ENCODE peak calls at places on chromosomes 12 and 14, in seven cellular contexts. One of them, this sample, is unnamed.

GRCh38 chr14:76965232-76965631 is 63.3 kb downstream of the IRF2BPL start:
- DNase-seq in right atrium auricular region: no peak
- DNase-seq in GM10248: no peak
- DNase-seq in neural progenitor cell: no peak
- DNase-seq in cardiac muscle cell: no peak
- DNase-seq in K562: no peak
- DNase-seq in BJ: no peak
- DNase-seq in this sample: no peak

GRCh38 chr14:50475460-50475859 is 56.9 kb downstream of the MAP4K5 start:
- DNase-seq in BJ: no peak
- DNase-seq in cardiac muscle cell: no peak
- DNase-seq in neural progenitor cell: no peak
- DNase-seq in K562: no peak
- DNase-seq in right atrium auricular region: no peak
- DNase-seq in GM10248: no peak
- DNase-seq in this sample: no peak

GRCh38 chr14:34181308-34181707 is 230.4 kb upstream of the EGLN3 start:
- DNase-seq in BJ: no peak
- DNase-seq in cardiac muscle cell: no peak
- DNase-seq in GM10248: no peak
- DNase-seq in right atrium auricular region: no peak
- DNase-seq in K562: no peak
- DNase-seq in neural progenitor cell: peak
- DNase-seq in this sample: no peak

GRCh38 chr12:132986885-132987225 is 688 bp downstream of the ZNF26 start:
- DNase-seq in neural progenitor cell: peak
- DNase-seq in K562: no peak
- DNase-seq in cardiac muscle cell: no peak
- DNase-seq in GM10248: no peak
- DNase-seq in right atrium auricular region: no peak
- DNase-seq in BJ: no peak
- DNase-seq in this sample: no peak

GRCh38 chr12:50545783-50546182 is 41.0 kb downstream of the DIP2B start:
- DNase-seq in BJ: no peak
- DNase-seq in neural progenitor cell: no peak
- DNase-seq in cardiac muscle cell: no peak
- DNase-seq in right atrium auricular region: no peak
- DNase-seq in GM10248: no peak
- DNase-seq in K562: no peak
- DNase-seq in this sample: no peak

GRCh38 chr12:2891240-2892053 is 756 bp downstream of the TULP3 start:
- DNase-seq in GM10248: peak
- DNase-seq in neural progenitor cell: peak
- DNase-seq in BJ: no peak
- DNase-seq in right atrium auricular region: peak
- DNase-seq in K562: no peak
- DNase-seq in cardiac muscle cell: peak
- DNase-seq in this sample: peak

GRCh38 chr12:53676715-53677611 is 1.1 kb upstream of the ATP5MC2 start:
- DNase-seq in BJ: no peak
- DNase-seq in cardiac muscle cell: peak
- DNase-seq in GM10248: peak
- DNase-seq in right atrium auricular region: no peak
- DNase-seq in K562: no peak
- DNase-seq in neural progenitor cell: peak
- DNase-seq in this sample: peak

GRCh38 chr12:92737855-92738850 is 35.4 kb downstream of the PLEKHG7 start:
- DNase-seq in GM10248: no peak
- DNase-seq in neural progenitor cell: no peak
- DNase-seq in cardiac muscle cell: no peak
- DNase-seq in K562: no peak
- DNase-seq in right atrium auricular region: no peak
- DNase-seq in BJ: no peak
- DNase-seq in this sample: no peak

GRCh38 chr14:101191882-101192660 is 288.5 kb upstream of the RTL1 start:
- DNase-seq in right atrium auricular region: peak
- DNase-seq in GM10248: no peak
- DNase-seq in cardiac muscle cell: no peak
- DNase-seq in BJ: no peak
- DNase-seq in neural progenitor cell: no peak
- DNase-seq in K562: no peak
- DNase-seq in this sample: no peak

GRCh38 chr12:78185109-78185508 is 354.4 kb downstream of the NAV3 start:
- DNase-seq in right atrium auricular region: no peak
- DNase-seq in K562: no peak
- DNase-seq in cardiac muscle cell: no peak
- DNase-seq in GM10248: no peak
- DNase-seq in neural progenitor cell: no peak
- DNase-seq in BJ: no peak
- DNase-seq in this sample: no peak

GRCh38 chr14:56262530-56262929 is 144.3 kb downstream of the PELI2 start:
- DNase-seq in BJ: no peak
- DNase-seq in K562: no peak
- DNase-seq in neural progenitor cell: no peak
- DNase-seq in right atrium auricular region: no peak
- DNase-seq in cardiac muscle cell: no peak
- DNase-seq in GM10248: no peak
- DNase-seq in this sample: no peak

GRCh38 chr12:10310926-10311705 is 3.4 kb downstream of the KLRD1 start:
- DNase-seq in BJ: no peak
- DNase-seq in cardiac muscle cell: no peak
- DNase-seq in neural progenitor cell: no peak
- DNase-seq in K562: no peak
- DNase-seq in GM10248: no peak
- DNase-seq in right atrium auricular region: no peak
- DNase-seq in this sample: no peak

GRCh38 chr12:65649126-65649525 is 175.2 kb upstream of the HMGA2 start:
- DNase-seq in neural progenitor cell: no peak
- DNase-seq in K562: no peak
- DNase-seq in right atrium auricular region: no peak
- DNase-seq in BJ: peak
- DNase-seq in cardiac muscle cell: no peak
- DNase-seq in GM10248: no peak
- DNase-seq in this sample: no peak

GRCh38 chr12:49887536-49888401 is 15.9 kb downstream of the FAIM2 start:
- DNase-seq in GM10248: no peak
- DNase-seq in K562: no peak
- DNase-seq in cardiac muscle cell: no peak
- DNase-seq in right atrium auricular region: no peak
- DNase-seq in neural progenitor cell: no peak
- DNase-seq in BJ: no peak
- DNase-seq in this sample: no peak

GRCh38 chr12:124115496-124115895 is 142.5 kb downstream of the ZNF664 start:
- DNase-seq in BJ: no peak
- DNase-seq in neural progenitor cell: no peak
- DNase-seq in K562: no peak
- DNase-seq in GM10248: no peak
- DNase-seq in cardiac muscle cell: no peak
- DNase-seq in right atrium auricular region: no peak
- DNase-seq in this sample: no peak

GRCh38 chr14:95307402-95308041 is 12.2 kb downstream of the CLMN start:
- DNase-seq in GM10248: no peak
- DNase-seq in neural progenitor cell: no peak
- DNase-seq in right atrium auricular region: no peak
- DNase-seq in cardiac muscle cell: peak
- DNase-seq in K562: no peak
- DNase-seq in BJ: no peak
- DNase-seq in this sample: no peak

GRCh38 chr12:80216890-80217559 is 117.7 kb downstream of the OTOGL start:
- DNase-seq in neural progenitor cell: peak
- DNase-seq in GM10248: no peak
- DNase-seq in right atrium auricular region: no peak
- DNase-seq in K562: no peak
- DNase-seq in cardiac muscle cell: peak
- DNase-seq in BJ: no peak
- DNase-seq in this sample: peak

GRCh38 chr12:92463171-92463570 is 239.6 kb upstream of the PLEKHG7 start:
- DNase-seq in cardiac muscle cell: no peak
- DNase-seq in K562: no peak
- DNase-seq in neural progenitor cell: no peak
- DNase-seq in GM10248: no peak
- DNase-seq in right atrium auricular region: no peak
- DNase-seq in BJ: no peak
- DNase-seq in this sample: no peak

DNA sequence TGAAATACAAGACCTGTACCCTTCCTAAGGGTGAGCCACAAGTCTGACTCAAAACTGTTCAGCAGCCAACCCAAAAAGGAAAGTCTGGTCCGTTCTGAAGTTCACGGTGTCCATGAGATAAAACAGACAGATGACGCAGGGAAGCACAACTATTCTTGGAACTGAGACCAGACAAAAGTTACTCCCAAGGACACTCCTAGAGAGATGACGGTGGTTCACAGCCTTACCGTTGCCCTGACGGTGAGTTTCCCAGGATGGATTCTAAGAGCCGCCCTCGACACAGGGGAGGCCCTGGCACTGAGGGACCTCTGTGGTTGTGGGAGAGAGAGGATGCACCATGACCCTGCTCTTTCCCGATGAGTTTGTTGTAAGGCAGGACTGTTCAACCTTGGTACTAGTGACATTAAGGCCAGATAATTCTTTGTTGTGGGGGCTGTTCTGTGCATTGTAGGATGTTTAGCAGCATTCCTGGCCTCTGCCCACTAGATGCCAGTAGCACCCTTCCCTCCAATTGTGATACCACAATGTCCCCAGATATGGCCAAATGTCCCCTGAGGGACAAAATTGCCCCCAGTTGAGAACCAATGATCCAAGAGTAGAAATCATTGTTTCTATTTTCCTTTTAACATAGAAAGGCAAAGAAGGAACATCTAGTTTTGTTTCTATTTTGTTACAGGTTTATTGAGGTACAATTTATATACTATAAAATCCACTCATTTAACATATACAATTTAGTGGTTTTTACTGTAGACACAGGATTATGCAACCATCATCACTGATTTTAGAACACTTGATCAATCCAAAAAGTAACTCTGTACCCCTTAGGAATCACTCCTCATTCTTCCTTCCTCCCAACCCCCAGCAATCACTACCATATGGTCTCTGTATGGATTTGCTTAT is 23.0 kb downstream of the OR10P1 start:
- DNase-seq in cardiac muscle cell: peak
- DNase-seq in K562: no peak
- DNase-seq in GM10248: no peak
- DNase-seq in neural progenitor cell: peak
- DNase-seq in BJ: no peak
- DNase-seq in right atrium auricular region: peak
- DNase-seq in this sample: no peak
- TF ChIP-seq CTCF in cardiac muscle cell: peak
- TF ChIP-seq CTCF in K562: peak
- TF ChIP-seq CTCF in GM10248: peak
- TF ChIP-seq CTCF in neural progenitor cell: peak
- TF ChIP-seq CTCF in BJ: peak
- TF ChIP-seq CTCF in right atrium auricular region: peak
- TF ChIP-seq CTCF in this sample: no peak

DNA sequence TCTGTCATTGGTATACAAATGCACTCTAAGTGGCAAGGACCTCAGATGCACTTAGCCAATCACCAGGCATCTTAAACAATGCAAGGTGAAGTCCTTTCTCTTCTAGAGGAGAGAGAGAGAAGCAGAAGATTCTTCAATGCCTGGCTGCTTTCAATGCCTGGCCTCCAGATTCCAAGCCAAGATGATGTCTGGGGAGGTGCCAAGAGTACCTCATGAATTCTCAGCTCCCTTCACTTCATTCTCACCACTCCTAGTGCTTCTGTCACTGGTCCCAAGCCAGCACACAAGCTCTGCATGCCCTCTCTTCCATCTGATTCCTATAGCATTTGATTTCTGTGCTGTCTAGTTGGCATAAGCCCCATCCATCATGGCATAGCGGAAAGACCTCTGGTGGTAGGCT is 225.0 kb downstream of the KSR2 start:
- DNase-seq in K562: no peak
- DNase-seq in neural progenitor cell: no peak
- DNase-seq in BJ: no peak
- DNase-seq in right atrium auricular region: no peak
- DNase-seq in cardiac muscle cell: no peak
- DNase-seq in GM10248: no peak
- DNase-seq in this sample: no peak
- TF ChIP-seq CTCF in K562: no peak
- TF ChIP-seq CTCF in neural progenitor cell: no peak
- TF ChIP-seq CTCF in BJ: no peak
- TF ChIP-seq CTCF in right atrium auricular region: no peak
- TF ChIP-seq CTCF in cardiac muscle cell: no peak
- TF ChIP-seq CTCF in GM10248: no peak
- TF ChIP-seq CTCF in this sample: no peak

GRCh38 chr12:121061831-121062230 is 22.8 kb upstream of the OASL start:
- DNase-seq in GM10248: no peak
- DNase-seq in right atrium auricular region: no peak
- DNase-seq in neural progenitor cell: peak
- DNase-seq in K562: no peak
- DNase-seq in cardiac muscle cell: no peak
- DNase-seq in BJ: no peak
- DNase-seq in this sample: no peak
- TF ChIP-seq CTCF in GM10248: peak
- TF ChIP-seq CTCF in right atrium auricular region: no peak
- TF ChIP-seq CTCF in neural progenitor cell: peak
- TF ChIP-seq CTCF in K562: peak
- TF ChIP-seq CTCF in cardiac muscle cell: peak
- TF ChIP-seq CTCF in BJ: peak
- TF ChIP-seq CTCF in this sample: no peak

GRCh38 chr12:116217045-116217444 is 60.4 kb downstream of the MED13L start:
- DNase-seq in neural progenitor cell: no peak
- DNase-seq in GM10248: no peak
- DNase-seq in right atrium auricular region: no peak
- DNase-seq in BJ: no peak
- DNase-seq in K562: no peak
- DNase-seq in cardiac muscle cell: no peak
- DNase-seq in this sample: no peak

GRCh38 chr12:116216022-116216756 is 61.3 kb downstream of the MED13L start:
- DNase-seq in cardiac muscle cell: no peak
- DNase-seq in BJ: no peak
- DNase-seq in GM10248: no peak
- DNase-seq in right atrium auricular region: no peak
- DNase-seq in neural progenitor cell: no peak
- DNase-seq in K562: no peak
- DNase-seq in this sample: no peak

GRCh38 chr12:116215021-116215420 is 62.5 kb downstream of the MED13L start:
- DNase-seq in neural progenitor cell: no peak
- DNase-seq in GM10248: no peak
- DNase-seq in cardiac muscle cell: no peak
- DNase-seq in right atrium auricular region: no peak
- DNase-seq in BJ: no peak
- DNase-seq in K562: no peak
- DNase-seq in this sample: no peak

GRCh38 chr12:116222358-116222757 is 55.1 kb downstream of the MED13L start:
- DNase-seq in BJ: peak
- DNase-seq in GM10248: no peak
- DNase-seq in cardiac muscle cell: no peak
- DNase-seq in neural progenitor cell: no peak
- DNase-seq in K562: no peak
- DNase-seq in right atrium auricular region: peak
- DNase-seq in this sample: no peak

DNA sequence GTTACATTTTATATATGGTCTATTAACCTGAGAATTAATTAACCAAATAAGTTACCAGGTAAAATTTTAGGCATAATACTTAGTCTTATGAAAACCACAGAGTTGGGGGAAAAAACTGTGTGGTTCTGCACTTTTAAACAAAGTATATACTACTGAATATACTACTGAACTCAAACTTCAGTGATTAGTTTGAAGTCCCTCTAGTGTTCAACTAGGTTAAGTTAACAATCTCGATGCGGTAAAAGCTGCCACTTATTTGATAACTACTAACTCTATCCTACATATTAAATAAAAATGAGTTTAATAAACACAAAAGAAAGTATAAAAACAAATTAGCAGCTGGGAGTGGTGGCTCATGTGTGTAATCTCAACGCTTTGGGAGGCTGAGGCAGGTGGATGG is 56.7 kb downstream of the MED13L start:
- DNase-seq in cardiac muscle cell: no peak
- DNase-seq in K562: no peak
- DNase-seq in BJ: no peak
- DNase-seq in right atrium auricular region: no peak
- DNase-seq in neural progenitor cell: no peak
- DNase-seq in GM10248: no peak
- DNase-seq in this sample: no peak
- TF ChIP-seq CTCF in cardiac muscle cell: no peak
- TF ChIP-seq CTCF in K562: no peak
- TF ChIP-seq CTCF in BJ: no peak
- TF ChIP-seq CTCF in right atrium auricular region: no peak
- TF ChIP-seq CTCF in neural progenitor cell: no peak
- TF ChIP-seq CTCF in GM10248: no peak
- TF ChIP-seq CTCF in this sample: no peak